ENCODE peak calls at places on chromosome 10, in four cellular contexts. Q is right atrium auricular region, V is sigmoid colon, S is gastrocnemius medialis. P is an unnamed sample.

GRCh38 chr10:6778992-6779701 is 199.1 kb upstream of the PRKCQ start:
- DNase-seq in Q (no peak), V (no peak), S (no peak), P (peak; percentile 97)

GRCh38 chr10:126302831-126303230 is 85.4 kb downstream of the ADAM12 start:
- DNase-seq in Q (no peak), V (no peak), S (no peak), P (no peak)

GRCh38 chr10:124992462-124993344 is 50.8 kb downstream of the ZRANB1 start:
- DNase-seq in Q (peak; percentile 78), V (peak; percentile 88), S (no peak), P (peak; percentile 48)

GRCh38 chr10:56319386-56319785 is 41.7 kb downstream of the ZWINT start:
- DNase-seq in Q (no peak), V (no peak), S (no peak), P (no peak)

GRCh38 chr10:121092341-121093099 is 241.4 kb downstream of the WDR11 start:
- DNase-seq in Q (no peak), V (no peak), S (no peak), P (no peak)

GRCh38 chr10:117955171-117955570 is 91.6 kb downstream of the RAB11FIP2 start:
- DNase-seq in Q (no peak), V (no peak), S (no peak), P (no peak)

GRCh38 chr10:4099202-4099601 is 314.2 kb upstream of the KLF6 start:
- DNase-seq in Q (no peak), V (no peak), S (no peak), P (no peak)

GRCh38 chr10:76150139-76150885 is 718.9 kb downstream of the LRMDA start:
- DNase-seq in Q (no peak), V (no peak), S (no peak), P (peak; percentile 1)

GRCh38 chr10:17237915-17238444 is 9.9 kb downstream of the VIM start:
- DNase-seq in Q (no peak), V (no peak), S (no peak), P (no peak)

GRCh38 chr10:22846294-22846693 is 81.6 kb upstream of the ARMC3 start:
- DNase-seq in Q (no peak), V (no peak), S (no peak), P (no peak)

GRCh38 chr10:29345144-29345892 is 56.4 kb downstream of the LYZL1 start:
- DNase-seq in Q (no peak), V (no peak), S (no peak), P (peak; percentile 91)

GRCh38 chr10:20776384-20776783 is 120.7 kb downstream of the NEBL start:
- DNase-seq in Q (no peak), V (no peak), S (no peak), P (no peak)

GRCh38 chr10:1102392-1102791 is 46.2 kb downstream of the WDR37 start:
- DNase-seq in Q (no peak), V (no peak), S (no peak), P (no peak)
- H3K36me3 ChIP-seq in Q (peaks cover 57% of the 10 kb centered on the region), V (peaks cover 45% of the 10 kb centered on the region), S (peaks cover 54% of the 10 kb centered on the region), P (peaks cover 59% of the 10 kb centered on the region)

GRCh38 chr10:37947526-37947925 is 28.9 kb downstream of the ZNF25 start:
- DNase-seq in Q (no peak), V (no peak), S (no peak), P (no peak)
- H3K9me3 ChIP-seq in Q (no peaks in the 10 kb centered on the region), V (no peaks in the 10 kb centered on the region), S (no peaks in the 10 kb centered on the region), P (peaks cover 4% of the 10 kb centered on the region)

GRCh38 chr10:80489371-80490112 is 35.4 kb downstream of the TSPAN14 start:
- DNase-seq in Q (no peak), V (no peak), S (no peak), P (no peak)
- H3K4me1 ChIP-seq in Q (peaks cover 79% of the 10 kb centered on the region), V (peaks cover 43% of the 10 kb centered on the region), S (peaks cover 44% of the 10 kb centered on the region), P (peaks cover 43% of the 10 kb centered on the region)

DNA sequence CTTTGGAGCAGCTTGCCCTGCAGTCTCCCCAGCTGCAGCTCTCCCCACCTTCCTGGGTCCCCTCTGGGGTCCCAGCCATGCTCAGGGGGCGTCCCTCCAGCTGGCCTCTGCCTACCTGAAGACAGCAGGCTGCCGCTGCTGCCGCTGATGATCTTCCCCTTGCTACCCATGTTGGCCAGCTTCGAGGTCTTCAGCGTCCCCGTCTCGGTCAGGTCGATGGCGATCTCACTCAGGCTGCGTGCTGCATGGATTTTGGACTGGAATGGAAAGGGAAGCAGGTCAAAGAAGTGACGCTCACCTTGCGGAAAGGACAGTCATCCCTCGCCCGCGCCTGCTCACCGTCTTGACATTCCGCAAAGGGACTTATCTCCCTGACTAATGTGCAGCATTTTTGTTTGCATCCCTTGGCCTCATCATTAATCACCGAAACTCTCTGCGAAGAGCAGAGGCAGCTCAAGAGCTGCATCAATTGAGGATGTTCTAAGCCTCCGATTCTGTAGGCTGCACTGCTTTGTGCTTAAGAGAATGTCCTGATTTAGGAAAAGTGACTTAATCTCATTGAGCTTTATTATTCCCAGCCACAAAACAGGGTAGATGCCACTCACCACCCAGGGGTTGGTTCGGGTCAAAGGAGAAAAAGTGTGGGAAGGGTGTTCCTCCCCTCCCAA is 107.2 kb downstream of the PRPF18 start:
- DNase-seq in Q (no peak), V (no peak), S (no peak), P (no peak)
- H3K36me3 ChIP-seq in Q (peaks cover 34% of the 10 kb centered on the region), V (peaks cover 29% of the 10 kb centered on the region), S (no peaks in the 10 kb centered on the region), P (peaks cover 10% of the 10 kb centered on the region)

DNA sequence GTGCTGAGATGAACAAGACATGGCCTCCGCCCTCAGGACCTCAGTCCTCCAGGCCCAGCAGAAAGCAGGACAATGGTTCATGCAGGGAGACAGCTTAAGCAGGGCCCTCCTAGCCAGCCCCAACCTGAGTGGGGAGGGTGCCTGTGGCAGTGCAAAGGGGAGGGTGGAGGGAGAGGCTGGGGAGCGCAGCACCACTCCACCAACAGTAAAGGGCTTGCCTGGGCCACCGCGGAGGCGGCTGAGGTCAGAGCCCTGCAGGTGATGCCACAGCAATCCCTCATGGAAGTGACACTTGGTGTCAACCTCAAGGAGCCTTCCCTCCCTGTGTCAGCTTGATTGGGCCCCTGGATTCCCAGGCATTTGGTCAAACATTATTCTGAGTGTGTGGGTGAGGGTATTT is 89.0 kb upstream of the TCERG1L start:
- DNase-seq in Q (no peak), V (no peak), S (no peak), P (no peak)
- H3K9me3 ChIP-seq in Q (no peaks in the 10 kb centered on the region), V (no peaks in the 10 kb centered on the region), S (no peaks in the 10 kb centered on the region), P (peaks cover 12% of the 10 kb centered on the region)

DNA sequence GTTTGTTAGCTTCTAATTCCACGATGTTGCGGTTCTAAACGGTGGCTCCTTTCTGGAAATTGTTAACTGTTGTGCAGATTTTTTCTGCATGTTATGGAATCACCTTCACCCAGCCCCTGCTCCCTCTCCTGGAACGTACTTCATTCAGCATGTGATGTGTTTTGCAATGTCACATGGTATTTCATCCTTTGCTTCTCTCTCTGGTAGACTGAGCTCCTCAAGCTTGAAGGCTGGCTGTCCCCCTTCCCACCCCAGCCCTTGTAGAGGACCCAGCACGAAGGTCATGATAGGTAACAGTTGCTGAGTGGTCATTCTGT is 4.4 kb downstream of the PPP2R2D start:
- DNase-seq in Q (no peak), V (peak; percentile 33), S (no peak), P (no peak)
- H3K4me1 ChIP-seq in Q (peaks cover 50% of the 10 kb centered on the region), V (peaks cover 79% of the 10 kb centered on the region), S (peaks cover 55% of the 10 kb centered on the region), P (peaks cover 27% of the 10 kb centered on the region)

GRCh38 chr10:73850863-73851461 is 23.4 kb downstream of the CAMK2G start:
- DNase-seq in Q (no peak), V (peak; percentile 95), S (no peak), P (no peak)
- H3K36me3 ChIP-seq in Q (peaks cover 40% of the 10 kb centered on the region), V (peaks cover 39% of the 10 kb centered on the region), S (peaks cover 42% of the 10 kb centered on the region), P (peaks cover 49% of the 10 kb centered on the region)

DNA sequence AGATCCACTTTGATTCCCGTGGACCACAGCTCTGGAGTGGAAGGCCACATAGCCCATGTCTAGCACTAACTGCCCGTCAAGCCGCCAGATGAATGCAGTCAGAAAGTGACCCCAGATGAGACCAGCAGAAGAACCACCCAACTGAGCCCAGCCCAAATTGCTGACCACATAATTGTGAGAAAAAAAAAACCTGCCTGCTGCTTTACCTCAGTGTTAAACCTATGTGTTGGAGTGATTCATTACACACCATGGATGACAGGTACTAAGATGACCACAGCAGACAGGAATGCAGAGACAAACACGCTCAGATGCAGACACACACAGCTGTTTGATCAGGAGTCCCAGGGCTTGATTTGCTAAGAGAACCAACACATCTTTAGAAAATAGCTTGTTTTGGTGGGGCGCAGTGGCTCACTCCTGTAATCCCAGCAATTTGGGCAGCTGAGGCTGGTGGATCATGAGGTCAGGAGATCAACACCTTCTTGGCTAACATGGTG is 168.1 kb upstream of the PPP2R2D start:
- DNase-seq in Q (no peak), V (no peak), S (no peak), P (no peak)
- H3K9me3 ChIP-seq in Q (peaks cover 11% of the 10 kb centered on the region), V (no peaks in the 10 kb centered on the region), S (no peaks in the 10 kb centered on the region), P (peaks cover 15% of the 10 kb centered on the region)

DNA sequence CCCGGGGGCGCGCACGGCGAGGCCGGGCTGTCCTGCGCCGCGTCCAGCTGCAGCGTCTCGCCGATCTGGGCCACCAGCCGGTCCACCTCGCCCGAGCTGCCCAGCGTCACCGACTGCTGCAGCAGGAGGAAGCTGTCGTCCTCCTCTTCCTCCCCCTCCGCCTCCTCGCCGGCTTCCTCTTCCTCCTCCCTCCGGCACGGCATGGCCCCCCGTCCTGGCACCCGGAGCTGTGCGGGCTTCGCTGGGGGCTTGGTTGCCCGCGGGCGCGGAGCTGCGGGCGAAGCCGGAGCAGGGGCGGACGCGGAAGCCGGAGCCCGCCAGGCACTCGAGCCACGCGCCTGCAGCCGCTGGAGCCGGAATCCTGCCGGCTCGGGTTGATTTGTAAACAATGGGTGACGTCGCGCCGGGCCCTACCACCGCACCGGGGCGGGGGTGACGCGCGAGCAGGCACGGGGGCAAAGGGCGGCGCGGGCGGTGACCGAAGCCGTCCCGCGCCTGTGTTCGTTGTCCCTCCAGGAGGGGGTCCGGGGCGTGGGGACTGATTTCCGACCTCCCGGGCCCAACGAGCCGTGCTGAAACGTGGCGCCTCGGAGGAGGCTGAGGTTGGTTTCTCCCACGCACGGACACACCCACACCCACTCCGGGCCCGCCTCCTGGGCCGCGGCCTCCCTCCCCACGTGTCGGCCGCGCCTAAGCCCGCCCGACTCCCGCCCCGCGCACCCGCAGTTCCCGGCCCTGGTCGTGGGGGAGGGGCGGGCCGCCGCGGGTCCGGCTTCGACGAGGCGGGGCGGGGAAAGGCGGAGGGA is at the start of gene FRAT2:
- DNase-seq in Q (peak; percentile 92), V (peak; percentile 96), S (peak; percentile 87), P (peak; percentile 96)
- H3K4me1 ChIP-seq in Q (peaks cover 57% of the 10 kb centered on the region), V (peaks cover 58% of the 10 kb centered on the region), S (peaks cover 43% of the 10 kb centered on the region), P (peaks cover 16% of the 10 kb centered on the region)

DNA sequence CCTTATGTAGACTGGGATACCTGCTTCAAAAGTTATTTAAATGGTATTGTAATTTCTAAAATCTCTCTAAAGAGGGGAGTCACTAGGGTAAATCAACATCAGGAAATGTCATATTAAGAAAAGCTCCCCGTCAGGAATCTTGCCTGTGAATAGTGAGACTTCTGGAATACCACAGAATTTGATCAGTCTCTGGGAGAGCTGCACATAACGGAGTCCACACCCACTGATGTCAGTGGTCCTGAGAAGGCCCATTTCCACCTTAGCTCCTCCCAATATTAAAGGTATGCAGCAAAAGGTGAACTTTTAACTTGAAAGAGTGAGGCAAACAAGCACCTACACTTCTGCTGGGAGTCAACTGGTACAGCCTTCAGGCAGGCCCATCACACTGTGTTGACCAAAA is 27.3 kb downstream of the STN1 start:
- DNase-seq in Q (no peak), V (no peak), S (no peak), P (no peak)
- H3K36me3 ChIP-seq in Q (peaks cover 32% of the 10 kb centered on the region), V (no peaks in the 10 kb centered on the region), S (peaks cover 14% of the 10 kb centered on the region), P (peaks cover 8% of the 10 kb centered on the region)